ENCODE peak calls at places on chromosomes 2 and 18, in nine cellular contexts. One of them, this sample, is unnamed.
A peak's percentile ranks its signal among the peaks of the same experiment; 100 is the strongest.

GRCh38 chr2:167212054-167212648 is 323.9 kb downstream of the XIRP2 start:
- DNase-seq in A673: peak; percentile 77
- DNase-seq in fibroblast of lung: peak; percentile 48
- DNase-seq in endothelial cell of umbilical vein: peak; percentile 55
- DNase-seq in DND-41: peak; percentile 10
- DNase-seq in GM23338: peak; percentile 84
- DNase-seq in mammary epithelial cell: peak; percentile 32
- DNase-seq in neural progenitor cell: peak; percentile 72
- DNase-seq in PC-9: peak; percentile 35
- DNase-seq in this sample: peak; percentile 10

GRCh38 chr2:190947139-190947538 is 66.5 kb downstream of the GLS start:
- DNase-seq in A673: no peak
- DNase-seq in fibroblast of lung: peak; percentile 77
- DNase-seq in endothelial cell of umbilical vein: peak; percentile 95
- DNase-seq in DND-41: no peak
- DNase-seq in GM23338: no peak
- DNase-seq in mammary epithelial cell: no peak
- DNase-seq in neural progenitor cell: no peak
- DNase-seq in PC-9: peak; percentile 80
- DNase-seq in this sample: no peak

GRCh38 chr2:36478999-36479398 is 119.0 kb downstream of the FEZ2 start:
- DNase-seq in A673: no peak
- DNase-seq in fibroblast of lung: no peak
- DNase-seq in endothelial cell of umbilical vein: no peak
- DNase-seq in DND-41: no peak
- DNase-seq in GM23338: no peak
- DNase-seq in mammary epithelial cell: no peak
- DNase-seq in neural progenitor cell: no peak
- DNase-seq in PC-9: no peak
- DNase-seq in this sample: no peak

GRCh38 chr2:186098821-186099220 is 360.2 kb downstream of the FSIP2 start:
- DNase-seq in A673: no peak
- DNase-seq in fibroblast of lung: peak; percentile 83
- DNase-seq in endothelial cell of umbilical vein: peak; percentile 11
- DNase-seq in DND-41: no peak
- DNase-seq in GM23338: no peak
- DNase-seq in mammary epithelial cell: peak; percentile 5
- DNase-seq in neural progenitor cell: no peak
- DNase-seq in PC-9: no peak
- DNase-seq in this sample: no peak

GRCh38 chr18:58813821-58814220 is 50.9 kb upstream of the ZNF532 start:
- DNase-seq in A673: no peak
- DNase-seq in fibroblast of lung: no peak
- DNase-seq in endothelial cell of umbilical vein: no peak
- DNase-seq in DND-41: no peak
- DNase-seq in GM23338: no peak
- DNase-seq in mammary epithelial cell: no peak
- DNase-seq in neural progenitor cell: no peak
- DNase-seq in PC-9: no peak
- DNase-seq in this sample: no peak

GRCh38 chr2:128644156-128644555 is 325.5 kb upstream of the HS6ST1 start:
- DNase-seq in A673: no peak
- DNase-seq in fibroblast of lung: no peak
- DNase-seq in endothelial cell of umbilical vein: no peak
- DNase-seq in DND-41: no peak
- DNase-seq in GM23338: peak; percentile 82
- DNase-seq in mammary epithelial cell: no peak
- DNase-seq in neural progenitor cell: peak; percentile 76
- DNase-seq in PC-9: no peak
- DNase-seq in this sample: no peak

GRCh38 chr2:70643715-70644114 is 90.1 kb upstream of the TGFA start:
- DNase-seq in A673: peak; percentile 54
- DNase-seq in fibroblast of lung: no peak
- DNase-seq in endothelial cell of umbilical vein: peak; percentile 7
- DNase-seq in DND-41: no peak
- DNase-seq in GM23338: peak; percentile 90
- DNase-seq in mammary epithelial cell: peak; percentile 43
- DNase-seq in neural progenitor cell: peak; percentile 62
- DNase-seq in PC-9: no peak
- DNase-seq in this sample: peak; percentile 42

GRCh38 chr2:28678944-28679343 is 72.7 kb upstream of the PPP1CB start:
- DNase-seq in A673: no peak
- DNase-seq in fibroblast of lung: no peak
- DNase-seq in endothelial cell of umbilical vein: no peak
- DNase-seq in DND-41: no peak
- DNase-seq in GM23338: no peak
- DNase-seq in mammary epithelial cell: no peak
- DNase-seq in neural progenitor cell: no peak
- DNase-seq in PC-9: no peak
- DNase-seq in this sample: no peak

GRCh38 chr2:23589739-23590138 is 204.8 kb downstream of the KLHL29 start:
- DNase-seq in A673: no peak
- DNase-seq in fibroblast of lung: no peak
- DNase-seq in endothelial cell of umbilical vein: no peak
- DNase-seq in DND-41: no peak
- DNase-seq in GM23338: no peak
- DNase-seq in mammary epithelial cell: no peak
- DNase-seq in neural progenitor cell: no peak
- DNase-seq in PC-9: no peak
- DNase-seq in this sample: no peak

GRCh38 chr2:188787002-188787660 is 187.0 kb upstream of the COL3A1 start:
- DNase-seq in A673: peak; percentile 52
- DNase-seq in fibroblast of lung: peak; percentile 93
- DNase-seq in endothelial cell of umbilical vein: peak; percentile 54
- DNase-seq in DND-41: no peak
- DNase-seq in GM23338: no peak
- DNase-seq in mammary epithelial cell: peak; percentile 39
- DNase-seq in neural progenitor cell: no peak
- DNase-seq in PC-9: no peak
- DNase-seq in this sample: peak; percentile 22

GRCh38 chr2:28927878-28928277 is 33.4 kb downstream of the WDR43 start:
- DNase-seq in A673: no peak
- DNase-seq in fibroblast of lung: peak; percentile 73
- DNase-seq in endothelial cell of umbilical vein: no peak
- DNase-seq in DND-41: no peak
- DNase-seq in GM23338: no peak
- DNase-seq in mammary epithelial cell: peak; percentile 90
- DNase-seq in neural progenitor cell: no peak
- DNase-seq in PC-9: no peak
- DNase-seq in this sample: no peak

GRCh38 chr2:143397886-143398614 is 268.8 kb downstream of the ARHGAP15 start:
- DNase-seq in A673: peak; percentile 29
- DNase-seq in fibroblast of lung: peak; percentile 66
- DNase-seq in endothelial cell of umbilical vein: no peak
- DNase-seq in DND-41: no peak
- DNase-seq in GM23338: no peak
- DNase-seq in mammary epithelial cell: peak; percentile 58
- DNase-seq in neural progenitor cell: no peak
- DNase-seq in PC-9: no peak
- DNase-seq in this sample: no peak

GRCh38 chr2:215332876-215333600 is 21.2 kb downstream of the ATIC start:
- DNase-seq in A673: no peak
- DNase-seq in fibroblast of lung: no peak
- DNase-seq in endothelial cell of umbilical vein: no peak
- DNase-seq in DND-41: no peak
- DNase-seq in GM23338: no peak
- DNase-seq in mammary epithelial cell: no peak
- DNase-seq in neural progenitor cell: no peak
- DNase-seq in PC-9: no peak
- DNase-seq in this sample: no peak

GRCh38 chr2:152611458-152612231 is 105.6 kb downstream of the PRPF40A start:
- DNase-seq in A673: peak; percentile 49
- DNase-seq in fibroblast of lung: peak; percentile 77
- DNase-seq in endothelial cell of umbilical vein: peak; percentile 56
- DNase-seq in DND-41: no peak
- DNase-seq in GM23338: no peak
- DNase-seq in mammary epithelial cell: peak; percentile 28
- DNase-seq in neural progenitor cell: no peak
- DNase-seq in PC-9: peak; percentile 34
- DNase-seq in this sample: no peak

GRCh38 chr2:134372611-134373131 is 118.8 kb downstream of the MGAT5 start:
- DNase-seq in A673: peak; percentile 3
- DNase-seq in fibroblast of lung: peak; percentile 94
- DNase-seq in endothelial cell of umbilical vein: no peak
- DNase-seq in DND-41: no peak
- DNase-seq in GM23338: no peak
- DNase-seq in mammary epithelial cell: peak; percentile 85
- DNase-seq in neural progenitor cell: no peak
- DNase-seq in PC-9: no peak
- DNase-seq in this sample: no peak

GRCh38 chr2:33292981-33293586 is 183.4 kb upstream of the RASGRP3 start:
- DNase-seq in A673: no peak
- DNase-seq in fibroblast of lung: peak; percentile 65
- DNase-seq in endothelial cell of umbilical vein: no peak
- DNase-seq in DND-41: no peak
- DNase-seq in GM23338: peak; percentile 2
- DNase-seq in mammary epithelial cell: no peak
- DNase-seq in neural progenitor cell: no peak
- DNase-seq in PC-9: no peak
- DNase-seq in this sample: no peak

GRCh38 chr2:224151680-224152310 is 112.7 kb upstream of the SERPINE2 start:
- DNase-seq in A673: no peak
- DNase-seq in fibroblast of lung: no peak
- DNase-seq in endothelial cell of umbilical vein: no peak
- DNase-seq in DND-41: no peak
- DNase-seq in GM23338: peak; percentile 24
- DNase-seq in mammary epithelial cell: no peak
- DNase-seq in neural progenitor cell: no peak
- DNase-seq in PC-9: no peak
- DNase-seq in this sample: no peak
- TF ChIP-seq EZH2 in A673: no peak
- TF ChIP-seq EZH2 in fibroblast of lung: no peak
- TF ChIP-seq EZH2 in endothelial cell of umbilical vein: no peak
- TF ChIP-seq EZH2 in DND-41: no peak
- TF ChIP-seq EZH2 in GM23338: no peak
- TF ChIP-seq EZH2 in mammary epithelial cell: no peak
- TF ChIP-seq EZH2 in neural progenitor cell: no peak
- TF ChIP-seq EZH2 in PC-9: no peak
- TF ChIP-seq EZH2 in this sample: no peak

GRCh38 chr2:235670974-235671787 is 177.3 kb downstream of the AGAP1 start:
- DNase-seq in A673: no peak
- DNase-seq in fibroblast of lung: no peak
- DNase-seq in endothelial cell of umbilical vein: no peak
- DNase-seq in DND-41: no peak
- DNase-seq in GM23338: peak; percentile 50
- DNase-seq in mammary epithelial cell: no peak
- DNase-seq in neural progenitor cell: peak; percentile 14
- DNase-seq in PC-9: peak; percentile 44
- DNase-seq in this sample: no peak

GRCh38 chr2:235672720-235673119 is 178.9 kb downstream of the AGAP1 start:
- DNase-seq in A673: no peak
- DNase-seq in fibroblast of lung: no peak
- DNase-seq in endothelial cell of umbilical vein: no peak
- DNase-seq in DND-41: no peak
- DNase-seq in GM23338: no peak
- DNase-seq in mammary epithelial cell: no peak
- DNase-seq in neural progenitor cell: no peak
- DNase-seq in PC-9: no peak
- DNase-seq in this sample: no peak

GRCh38 chr2:235668782-235669181 is 174.9 kb downstream of the AGAP1 start:
- DNase-seq in A673: no peak
- DNase-seq in fibroblast of lung: no peak
- DNase-seq in endothelial cell of umbilical vein: no peak
- DNase-seq in DND-41: no peak
- DNase-seq in GM23338: no peak
- DNase-seq in mammary epithelial cell: no peak
- DNase-seq in neural progenitor cell: no peak
- DNase-seq in PC-9: no peak
- DNase-seq in this sample: no peak

GRCh38 chr2:235669269-235669831 is 175.5 kb downstream of the AGAP1 start:
- DNase-seq in A673: peak; percentile 87
- DNase-seq in fibroblast of lung: peak; percentile 77
- DNase-seq in endothelial cell of umbilical vein: peak; percentile 35
- DNase-seq in DND-41: peak; percentile 76
- DNase-seq in GM23338: peak; percentile 98
- DNase-seq in mammary epithelial cell: peak; percentile 72
- DNase-seq in neural progenitor cell: peak; percentile 97
- DNase-seq in PC-9: peak; percentile 79
- DNase-seq in this sample: peak; percentile 77

GRCh38 chr2:235669983-235670962 is 176.4 kb downstream of the AGAP1 start:
- DNase-seq in A673: peak; percentile 62
- DNase-seq in fibroblast of lung: peak; percentile 81
- DNase-seq in endothelial cell of umbilical vein: peak; percentile 59
- DNase-seq in DND-41: no peak
- DNase-seq in GM23338: peak; percentile 83
- DNase-seq in mammary epithelial cell: peak; percentile 43
- DNase-seq in neural progenitor cell: peak; percentile 92
- DNase-seq in PC-9: peak; percentile 58
- DNase-seq in this sample: no peak
- TF ChIP-seq EZH2 in A673: no peak
- TF ChIP-seq EZH2 in fibroblast of lung: no peak
- TF ChIP-seq EZH2 in endothelial cell of umbilical vein: peak; percentile 86
- TF ChIP-seq EZH2 in DND-41: no peak
- TF ChIP-seq EZH2 in GM23338: no peak
- TF ChIP-seq EZH2 in mammary epithelial cell: no peak
- TF ChIP-seq EZH2 in neural progenitor cell: peak; percentile 22
- TF ChIP-seq EZH2 in PC-9: no peak
- TF ChIP-seq EZH2 in this sample: no peak

DNA sequence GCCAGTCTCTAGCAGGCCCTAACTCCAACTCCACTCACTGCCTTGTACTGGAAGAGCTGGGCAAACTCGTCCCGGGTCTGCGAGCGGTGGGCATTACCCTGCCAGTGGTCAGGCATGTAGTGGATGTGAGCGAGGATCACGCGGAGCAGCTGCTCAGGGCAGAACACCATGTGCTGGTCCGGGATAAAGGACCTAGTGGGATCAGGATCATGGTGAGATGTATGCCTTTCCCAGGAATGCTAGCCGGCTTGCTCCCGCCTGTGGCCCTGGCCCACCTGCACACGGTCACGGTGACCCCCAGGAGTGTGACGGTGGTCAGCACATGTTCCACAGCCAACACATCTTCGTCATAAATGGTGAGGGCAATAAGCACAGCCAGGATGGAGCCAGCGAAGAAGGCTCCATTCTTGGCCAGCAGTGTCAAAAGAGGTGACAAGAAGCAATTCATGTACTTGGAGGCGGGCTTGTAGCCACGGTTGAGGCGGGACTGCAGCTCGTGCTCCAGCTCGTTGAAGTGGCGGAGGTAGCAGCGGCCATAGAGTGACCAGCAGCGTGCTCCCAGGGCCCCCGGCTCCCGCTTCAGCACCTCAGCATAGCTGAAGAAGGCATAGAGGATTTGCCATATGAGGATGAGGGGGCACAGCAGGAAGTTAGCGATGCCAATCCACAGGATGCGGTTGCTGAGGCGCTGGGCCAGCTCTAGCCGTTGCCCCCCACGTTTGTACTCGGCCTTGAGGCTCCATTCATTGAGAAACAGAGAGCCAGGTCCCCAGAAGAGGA is 5.3 kb upstream of the ABCB6 start:
- DNase-seq in A673: no peak
- DNase-seq in fibroblast of lung: no peak
- DNase-seq in endothelial cell of umbilical vein: no peak
- DNase-seq in DND-41: no peak
- DNase-seq in GM23338: no peak
- DNase-seq in mammary epithelial cell: no peak
- DNase-seq in neural progenitor cell: no peak
- DNase-seq in PC-9: no peak
- DNase-seq in this sample: no peak
- TF ChIP-seq EZH2 in A673: no peak
- TF ChIP-seq EZH2 in fibroblast of lung: no peak
- TF ChIP-seq EZH2 in endothelial cell of umbilical vein: no peak
- TF ChIP-seq EZH2 in DND-41: no peak
- TF ChIP-seq EZH2 in GM23338: no peak
- TF ChIP-seq EZH2 in mammary epithelial cell: no peak
- TF ChIP-seq EZH2 in neural progenitor cell: no peak
- TF ChIP-seq EZH2 in PC-9: no peak
- TF ChIP-seq EZH2 in this sample: no peak

GRCh38 chr2:218959761-218960195 is 312 bp downstream of the CDK5R2 start:
- DNase-seq in A673: no peak
- DNase-seq in fibroblast of lung: no peak
- DNase-seq in endothelial cell of umbilical vein: no peak
- DNase-seq in DND-41: no peak
- DNase-seq in GM23338: peak; percentile 28
- DNase-seq in mammary epithelial cell: no peak
- DNase-seq in neural progenitor cell: no peak
- DNase-seq in PC-9: no peak
- DNase-seq in this sample: no peak
- TF ChIP-seq EZH2 in A673: no peak
- TF ChIP-seq EZH2 in fibroblast of lung: no peak
- TF ChIP-seq EZH2 in endothelial cell of umbilical vein: no peak
- TF ChIP-seq EZH2 in DND-41: no peak
- TF ChIP-seq EZH2 in GM23338: peak; percentile 83
- TF ChIP-seq EZH2 in mammary epithelial cell: no peak
- TF ChIP-seq EZH2 in neural progenitor cell: peak; percentile 94
- TF ChIP-seq EZH2 in PC-9: no peak
- TF ChIP-seq EZH2 in this sample: no peak